ENCODE peak calls at places on chromosomes 7 and 10, in ten cellular contexts. E is OCI-LY7; R is breast epithelium; J is CD4-positive, alpha-beta T cell; Y is activated CD8-positive, alpha-beta T cell treated with anti-CD3 and anti-CD28 coated beads for 36 hours; L is CD8-positive, alpha-beta T cell; F is cardiac muscle cell; H is psoas muscle; I is colonic mucosa; Q is left ventricle myocardium inferior. S is an unnamed sample.

GRCh38 chr7:104328970-104329825 is 795 bp downstream of the LHFPL3 start:
- DNase-seq in E (no peak), R (no peak), J (no peak), Y (no peak), L (no peak), F (peak; percentile 2), H (no peak), I (no peak), Q (no peak), S (no peak)

GRCh38 chr10:52746169-52746568 is 26.4 kb downstream of the MBL2 start:
- DNase-seq in E (no peak), R (no peak), J (no peak), Y (no peak), L (no peak), F (no peak), H (no peak), I (no peak), Q (no peak), S (no peak)

GRCh38 chr7:139753079-139753692 is 24.6 kb downstream of the HIPK2 start:
- DNase-seq in E (no peak), R (no peak), J (no peak), Y (no peak), L (no peak), F (no peak), H (no peak), I (no peak), Q (no peak), S (no peak)

GRCh38 chr10:80284522-80284921 is 4.9 kb downstream of the MAT1A start:
- DNase-seq in E (no peak), R (no peak), J (no peak), Y (no peak), L (no peak), F (no peak), H (no peak), I (no peak), Q (no peak), S (no peak)

GRCh38 chr7:116577320-116577871 is 52.6 kb downstream of the CAV1 start:
- DNase-seq in E (no peak), R (no peak), J (no peak), Y (peak; percentile 53), L (no peak), F (peak; percentile 24), H (no peak), I (no peak), Q (no peak), S (no peak)

GRCh38 chr10:60206735-60207134 is 182.9 kb downstream of the ANK3 start:
- DNase-seq in E (no peak), R (no peak), J (no peak), Y (no peak), L (no peak), F (peak; percentile 34), H (no peak), I (peak; percentile 69), Q (no peak), S (no peak)

GRCh38 chr7:46290374-46291061 is 369.4 kb upstream of the IGFBP3 start:
- DNase-seq in E (no peak), R (no peak), J (no peak), Y (no peak), L (no peak), F (peak; percentile 9), H (no peak), I (no peak), Q (no peak), S (no peak)

GRCh38 chr7:142463401-142463850 is 205.6 kb upstream of the PRSS58 start:
- DNase-seq in E (no peak), R (no peak), J (no peak), Y (peak; percentile 34), L (no peak), F (no peak), H (no peak), I (no peak), Q (no peak), S (no peak)

GRCh38 chr7:158704524-158705233 is at the start of gene NCAPG2:
- DNase-seq in E (peak; percentile 97), R (peak; percentile 95), J (peak; percentile 98), Y (peak; percentile 98), L (peak; percentile 96), F (peak; percentile 99), H (peak; percentile 100), I (peak; percentile 100), Q (peak; percentile 97), S (peak; percentile 97)
- TF ChIP-seq CTCF in E (no peak), R (peak; percentile 57), J (peak; percentile 16), Y (peak; percentile 26), L (no peak), F (no peak), H (peak; percentile 36), I (no peak), Q (peak; percentile 46), S (no peak)

DNA sequence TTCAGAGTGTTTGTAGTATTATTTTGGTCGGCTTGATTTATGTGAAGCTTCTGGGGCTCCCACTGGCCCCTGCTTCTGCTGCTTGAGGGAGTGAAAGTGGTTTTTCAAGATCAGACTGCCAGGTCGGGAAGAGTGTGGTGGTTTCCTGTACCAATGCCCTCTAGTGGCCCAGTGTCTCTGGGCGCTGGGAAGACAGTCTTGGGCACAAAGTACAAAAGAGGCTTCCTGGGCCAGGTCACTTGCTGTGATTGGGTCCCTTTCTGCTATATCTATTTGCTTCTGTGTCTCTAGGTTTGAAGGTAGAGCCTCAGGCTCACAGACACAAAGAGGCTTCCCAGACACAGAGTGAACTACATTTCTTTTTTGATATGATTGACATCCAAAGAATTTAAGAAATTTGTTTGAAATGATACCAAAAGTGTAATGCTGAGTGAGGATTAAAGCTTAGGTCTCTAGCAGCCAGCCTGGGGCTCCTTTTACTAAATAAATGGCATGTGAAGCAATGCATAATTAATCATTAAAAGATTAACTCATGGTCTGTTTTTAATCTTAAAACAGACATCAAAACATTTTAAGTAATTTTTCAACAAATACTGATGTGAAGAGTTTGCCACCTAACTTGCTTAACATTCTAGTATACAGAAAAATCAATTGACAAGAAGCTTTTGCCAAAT is 36.3 kb downstream of the ABCB1 start:
- DNase-seq in E (peak; percentile 37), R (no peak), J (no peak), Y (peak; percentile 43), L (no peak), F (peak; percentile 3), H (no peak), I (peak; percentile 68), Q (no peak), S (no peak)
- TF ChIP-seq CTCF in E (peak; percentile 73), R (no peak), J (peak; percentile 61), Y (peak; percentile 49), L (peak; percentile 22), F (peak; percentile 27), H (peak; percentile 12), I (peak; percentile 44), Q (peak; percentile 35), S (peak; percentile 55)

GRCh38 chr10:86113044-86113443 is 253.6 kb downstream of the GRID1 start:
- DNase-seq in E (peak; percentile 4), R (no peak), J (no peak), Y (no peak), L (no peak), F (no peak), H (no peak), I (no peak), Q (no peak), S (no peak)

GRCh38 chr10:86111902-86112301 is 254.7 kb downstream of the GRID1 start:
- DNase-seq in E (no peak), R (no peak), J (no peak), Y (no peak), L (no peak), F (no peak), H (no peak), I (no peak), Q (no peak), S (no peak)

GRCh38 chr10:86108696-86109095 is 257.9 kb downstream of the GRID1 start:
- DNase-seq in E (no peak), R (no peak), J (no peak), Y (no peak), L (no peak), F (no peak), H (no peak), I (no peak), Q (no peak), S (no peak)

GRCh38 chr10:86109421-86109820 is 257.2 kb downstream of the GRID1 start:
- DNase-seq in E (no peak), R (no peak), J (no peak), Y (no peak), L (no peak), F (no peak), H (no peak), I (no peak), Q (no peak), S (no peak)

DNA sequence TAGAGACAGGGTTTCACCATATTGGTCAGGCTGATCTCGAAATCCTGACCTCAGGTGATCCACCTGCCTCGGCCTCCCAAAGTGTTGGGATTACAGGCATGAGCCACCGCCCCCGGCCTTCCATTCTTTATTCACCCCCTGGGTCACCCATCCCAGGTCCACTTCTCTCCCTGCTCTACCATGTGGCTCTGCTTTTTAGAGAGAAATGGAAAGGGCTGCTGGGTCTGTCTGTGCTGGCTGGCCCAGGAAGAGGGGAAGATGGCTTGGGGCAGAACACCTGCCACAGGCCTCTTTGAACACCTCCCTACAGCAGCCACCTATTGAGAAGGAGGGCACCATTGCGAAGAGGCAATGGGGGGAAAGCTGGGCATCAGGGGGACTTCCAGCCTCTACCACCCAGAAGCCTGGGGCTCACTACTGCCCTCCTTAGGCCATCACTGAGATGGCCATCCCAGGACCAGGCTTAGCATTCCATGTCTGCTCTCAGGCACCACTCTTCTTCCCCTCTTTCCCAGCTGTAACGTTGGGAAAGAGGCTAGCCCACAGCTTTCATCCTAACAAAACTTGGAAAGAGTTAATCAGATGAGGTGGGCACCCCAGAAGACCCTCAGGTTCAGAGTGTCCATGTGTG is 256.3 kb downstream of the GRID1 start:
- DNase-seq in E (no peak), R (no peak), J (no peak), Y (peak; percentile 11), L (no peak), F (no peak), H (no peak), I (no peak), Q (no peak), S (no peak)
- TF ChIP-seq CTCF in E (peak; percentile 54), R (no peak), J (no peak), Y (peak; percentile 44), L (no peak), F (peak; percentile 11), H (no peak), I (no peak), Q (no peak), S (peak; percentile 26)

GRCh38 chr10:116743266-116744064 is 1.1 kb upstream of the HSPA12A start:
- DNase-seq in E (no peak), R (no peak), J (no peak), Y (no peak), L (no peak), F (no peak), H (no peak), I (no peak), Q (no peak), S (no peak)

GRCh38 chr10:116744163-116744788 is 1.9 kb upstream of the HSPA12A start:
- DNase-seq in E (no peak), R (no peak), J (no peak), Y (no peak), L (no peak), F (no peak), H (no peak), I (no peak), Q (no peak), S (no peak)

GRCh38 chr10:116740971-116741370 is 1.4 kb downstream of the HSPA12A start:
- DNase-seq in E (no peak), R (no peak), J (no peak), Y (no peak), L (no peak), F (no peak), H (no peak), I (no peak), Q (no peak), S (no peak)

GRCh38 chr10:116741391-116742351 is 695 bp downstream of the HSPA12A start:
- DNase-seq in E (no peak), R (no peak), J (no peak), Y (no peak), L (no peak), F (peak; percentile 30), H (no peak), I (no peak), Q (peak; percentile 34), S (no peak)

GRCh38 chr10:116742367-116743265 is at the start of gene HSPA12A:
- DNase-seq in E (no peak), R (peak; percentile 59), J (no peak), Y (peak; percentile 52), L (no peak), F (peak; percentile 88), H (peak; percentile 87), I (peak; percentile 78), Q (peak; percentile 81), S (peak; percentile 69)
- TF ChIP-seq CTCF in E (no peak), R (no peak), J (no peak), Y (no peak), L (no peak), F (no peak), H (peak; percentile 4), I (no peak), Q (no peak), S (peak; percentile 12)